ENCODE peak calls at places on chromosome 11, in six cellular contexts. K, B, D, H, Z and U are unnamed samples. For H3K4me1, the result is how much of the 10 kb centered on the place peaks cover.

GRCh38 chr11:106503901-106504300 is 426.4 kb downstream of the AASDHPPT start:
- DNase-seq in K (no peak), D (no peak), Z (no peak), H (no peak), B (no peak), U (no peak)

GRCh38 chr11:96035031-96035743 is 111.3 kb upstream of the MTMR2 start:
- DNase-seq in Z (no peak), B (no peak), K (no peak), D (no peak), H (no peak), U (no peak)

GRCh38 chr11:118263694-118264567 is at the start of gene MPZL2:
- DNase-seq in H (no peak), Z (peak), B (peak), K (peak), D (no peak), U (peak)

GRCh38 chr11:121654506-121655480 is 202.0 kb upstream of the SORL1-AS1 start:
- DNase-seq in B (no peak), D (no peak), K (no peak), H (peak), Z (peak), U (no peak)

GRCh38 chr11:119493712-119494111 is 70.7 kb upstream of the THY1 start:
- DNase-seq in Z (no peak), H (peak), D (no peak), B (no peak), K (peak), U (peak)

GRCh38 chr11:15101072-15101701 is 13.5 kb upstream of the INSC start:
- DNase-seq in K (peak), Z (peak), D (peak), B (peak), H (peak), U (peak)

GRCh38 chr11:120929664-120930154 is 94.2 kb upstream of the TBCEL start:
- DNase-seq in K (peak), H (peak), Z (peak), D (no peak), B (peak), U (peak)

GRCh38 chr11:82855616-82856015 is 44.6 kb downstream of the PRCP start:
- DNase-seq in K (no peak), Z (no peak), H (no peak), B (no peak), D (no peak), U (no peak)

GRCh38 chr11:13384837-13385417 is 78.1 kb downstream of the BTBD10 start:
- DNase-seq in Z (no peak), D (peak), K (peak), B (peak), H (peak), U (peak)

GRCh38 chr11:118645066-118645715 is 34.3 kb downstream of the TREH start:
- DNase-seq in K (no peak), Z (no peak), B (no peak), D (no peak), H (no peak), U (no peak)

GRCh38 chr11:19102521-19102900 is 14.5 kb upstream of the ZDHHC13 start:
- DNase-seq in Z (no peak), H (no peak), K (peak), D (no peak), B (no peak), U (peak)

GRCh38 chr11:133950874-133951483 is 5.8 kb downstream of the IGSF9B start:
- DNase-seq in Z (no peak), D (no peak), H (no peak), B (peak), K (no peak), U (no peak)

GRCh38 chr11:131893988-131894387 is 523.6 kb downstream of the NTM start:
- DNase-seq in Z (no peak), K (no peak), B (no peak), H (no peak), D (no peak), U (no peak)

GRCh38 chr11:94876645-94877445 is 96.5 kb downstream of the CWC15 start:
- DNase-seq in B (peak), K (peak), H (peak), Z (peak), D (peak), U (peak)

GRCh38 chr11:45852712-45853101 is 5.4 kb downstream of the CRY2 start:
- DNase-seq in B (peak), H (no peak), K (no peak), Z (no peak), D (no peak), U (no peak)

GRCh38 chr11:114135737-114136151 is 76.2 kb downstream of the ZBTB16 start:
- DNase-seq in K (no peak), D (no peak), B (no peak), Z (no peak), H (no peak), U (no peak)

GRCh38 chr11:17734418-17734911 is at the start of gene KCNC1:
- DNase-seq in K (no peak), B (no peak), D (no peak), Z (no peak), H (peak), U (peak)

GRCh38 chr11:60500276-60500935 is 7.8 kb downstream of the MS4A12 start:
- DNase-seq in H (no peak), D (no peak), K (peak), Z (no peak), B (no peak), U (no peak)

GRCh38 chr11:124174001-124174400 is 9.1 kb upstream of the OR10D3 start:
- DNase-seq in Z (no peak), K (no peak), B (no peak), D (peak), H (peak), U (no peak)

GRCh38 chr11:82631722-82632630 is 101.7 kb downstream of the FAM181B start:
- DNase-seq in D (no peak), K (no peak), Z (no peak), B (no peak), H (peak), U (no peak)

GRCh38 chr11:21421930-21422329 is 752.5 kb downstream of the NELL1 start:
- DNase-seq in K (no peak), H (no peak), B (no peak), D (no peak), Z (no peak), U (no peak)

GRCh38 chr11:72829884-72830533 is 15.8 kb downstream of the ATG16L2 start:
- DNase-seq in K (no peak), B (no peak), D (no peak), H (no peak), Z (no peak), U (no peak)

GRCh38 chr11:2366271-2366670 is 10.8 kb upstream of the CD81 start:
- DNase-seq in H (no peak), K (no peak), Z (no peak), D (no peak), B (no peak), U (no peak)

GRCh38 chr11:121566279-121567168 is 113.8 kb upstream of the SORL1-AS1 start:
- DNase-seq in D (no peak), Z (no peak), H (no peak), K (no peak), B (no peak), U (no peak)

GRCh38 chr11:8086001-8086479 is 5.0 kb downstream of the TUB start:
- DNase-seq in D (no peak), K (no peak), H (peak), B (peak), Z (no peak), U (no peak)

GRCh38 chr11:96339704-96340554 is 3.1 kb downstream of the MAML2 start:
- DNase-seq in Z (no peak), B (no peak), D (no peak), K (no peak), H (peak), U (no peak)

GRCh38 chr11:74570266-74571061 is 21.9 kb upstream of the POLD3 start:
- DNase-seq in K (peak), B (peak), H (peak), Z (peak), D (peak), U (peak)

GRCh38 chr11:114358711-114359110 is 41.6 kb downstream of the C11orf71 start:
- DNase-seq in Z (no peak), K (no peak), B (no peak), H (peak), D (no peak), U (no peak)

GRCh38 chr11:92632510-92632909 is 336.9 kb upstream of the MTNR1B start:
- DNase-seq in K (no peak), D (no peak), Z (no peak), B (no peak), H (no peak), U (no peak)

GRCh38 chr11:119727523-119728081 is 1.4 kb downstream of the NECTIN1 start:
- DNase-seq in B (no peak), D (peak), K (peak), Z (peak), H (no peak), U (peak)

GRCh38 chr11:8709002-8709672 is 26.5 kb downstream of the RPL27A start:
- DNase-seq in K (no peak), B (peak), D (peak), Z (peak), H (peak), U (peak)

GRCh38 chr11:128828350-128828749 is 38.7 kb downstream of the KCNJ1 start:
- DNase-seq in B (no peak), D (no peak), Z (no peak), H (peak), K (no peak), U (no peak)

GRCh38 chr11:128860571-128861361 is 6.3 kb downstream of the KCNJ1 start:
- DNase-seq in K (no peak), H (peak), D (peak), Z (no peak), B (no peak), U (no peak)

GRCh38 chr11:115616941-115617340 is 112.7 kb upstream of the CADM1 start:
- DNase-seq in K (no peak), B (peak), Z (no peak), H (peak), D (no peak), U (peak)

GRCh38 chr11:97389270-97389669 is 999.5 kb downstream of the JRKL start:
- DNase-seq in Z (no peak), B (no peak), D (no peak), K (no peak), H (no peak), U (no peak)

GRCh38 chr11:123061403-123062157 is at the start of gene HSPA8:
- DNase-seq in H (peak), B (peak), K (peak), D (no peak), Z (peak), U (peak)

GRCh38 chr11:8375932-8376331 is 112.3 kb upstream of the LMO1 start:
- DNase-seq in H (no peak), K (no peak), D (no peak), B (no peak), Z (no peak), U (no peak)

GRCh38 chr11:58525037-58525614 is 17.2 kb upstream of the OR5B21 start:
- DNase-seq in D (no peak), H (no peak), K (peak), B (no peak), Z (no peak), U (peak)
- H3K4me1 ChIP-seq in D (under half), H (under half), K (under half), B (under half), Z (under half), U (under half)

GRCh38 chr11:57647368-57647767 is 2.3 kb downstream of the YPEL4 start:
- DNase-seq in D (no peak), K (no peak), Z (no peak), H (no peak), B (no peak), U (no peak)

GRCh38 chr11:57646756-57647303 is 2.9 kb downstream of the YPEL4 start:
- DNase-seq in Z (no peak), H (no peak), D (no peak), K (no peak), B (no peak), U (no peak)

GRCh38 chr11:57649826-57650738 is at the start of gene YPEL4:
- DNase-seq in H (peak), K (peak), D (peak), Z (no peak), B (peak), U (no peak)

GRCh38 chr11:57648791-57649735 is 649 bp downstream of the YPEL4 start:
- DNase-seq in B (no peak), K (no peak), H (no peak), D (peak), Z (no peak), U (no peak)

DNA sequence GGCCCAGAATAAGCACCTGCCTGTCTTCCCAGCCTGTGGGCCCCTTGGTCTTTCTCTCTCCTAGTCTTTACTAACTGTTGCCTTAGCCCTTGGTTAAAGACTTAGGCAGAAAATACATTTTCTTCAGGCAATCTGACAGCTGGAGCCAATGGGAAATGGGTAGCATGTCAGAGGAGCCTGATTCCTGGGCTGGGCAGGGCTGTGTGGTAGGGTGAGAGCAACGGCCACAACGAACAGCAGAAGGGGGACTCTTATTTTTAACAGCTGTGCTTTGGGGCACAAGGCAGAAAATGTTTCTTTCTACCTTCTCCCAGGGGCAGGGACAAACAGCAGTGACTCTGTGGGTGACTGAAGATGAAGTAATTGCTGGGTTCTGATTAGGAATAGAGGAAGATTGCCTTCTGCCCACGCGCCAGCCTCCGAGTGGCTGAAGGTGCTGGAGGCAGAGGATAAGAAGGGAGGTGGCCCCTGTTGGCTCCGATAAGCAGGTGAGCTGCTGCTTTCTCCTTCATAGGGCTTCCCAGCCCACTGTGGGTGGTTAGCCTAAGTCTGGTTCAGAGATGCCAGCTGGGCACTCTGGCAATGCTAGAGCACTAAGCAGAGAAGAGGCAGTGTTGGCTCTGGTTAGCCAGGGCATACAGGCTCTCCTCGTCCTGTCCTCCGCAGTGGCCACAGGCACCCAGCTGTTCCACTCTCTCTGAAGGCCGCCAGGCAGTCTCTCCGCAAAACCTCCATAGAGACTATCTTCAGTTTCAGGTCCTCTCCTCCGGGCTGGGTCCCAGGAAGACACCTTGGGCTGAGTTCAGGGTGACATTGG is 1.5 kb downstream of the YPEL4 start:
- DNase-seq in H (no peak), K (no peak), D (peak), B (no peak), Z (no peak), U (no peak)
- H3K4me1 ChIP-seq in H (under half), K (under half), D (under half), B (half or more), Z (under half), U (under half)

DNA sequence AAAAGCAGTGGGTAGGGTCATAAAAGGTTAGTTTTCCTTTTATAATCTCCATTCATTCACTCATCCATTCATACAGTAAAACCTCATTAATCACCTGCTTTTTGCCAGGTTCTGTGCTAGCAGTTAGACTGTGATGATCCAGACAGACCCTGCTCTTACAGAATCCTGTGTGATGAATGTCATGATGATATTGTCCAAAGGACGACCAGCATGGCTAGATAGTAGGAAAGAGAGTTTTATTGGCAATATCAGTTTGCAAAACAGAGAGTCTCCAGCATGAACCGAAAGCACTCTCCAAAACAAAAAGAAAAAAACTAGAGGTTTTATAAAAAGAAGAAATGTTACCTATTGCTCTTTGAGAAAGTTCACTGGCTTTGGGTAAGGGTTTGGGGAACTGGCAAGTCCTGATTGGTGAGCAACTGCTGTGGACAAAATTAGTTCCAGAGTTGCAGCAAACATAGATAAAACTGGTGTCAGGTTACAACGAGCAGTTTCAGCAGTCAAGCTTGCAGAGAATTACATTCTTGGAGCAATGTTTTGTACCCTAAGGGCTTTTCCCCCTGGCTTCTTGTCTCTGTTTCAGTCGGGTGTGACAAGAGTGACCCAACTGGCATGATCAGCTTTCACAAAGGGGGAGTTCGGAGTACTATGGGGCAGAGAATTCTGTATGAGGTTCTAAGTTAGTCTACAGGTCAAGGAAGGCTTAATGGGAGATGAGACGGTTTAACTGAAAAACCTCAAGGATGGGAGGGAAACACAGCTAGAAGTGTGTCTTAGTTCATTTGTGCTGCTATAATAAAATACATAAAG is 58.3 kb downstream of the HSD17B12 start:
- DNase-seq in K (no peak), B (peak), H (peak), D (peak), Z (no peak), U (peak)
- H3K4me1 ChIP-seq in K (under half), B (under half), H (under half), D (under half), Z (under half), U (under half)

DNA sequence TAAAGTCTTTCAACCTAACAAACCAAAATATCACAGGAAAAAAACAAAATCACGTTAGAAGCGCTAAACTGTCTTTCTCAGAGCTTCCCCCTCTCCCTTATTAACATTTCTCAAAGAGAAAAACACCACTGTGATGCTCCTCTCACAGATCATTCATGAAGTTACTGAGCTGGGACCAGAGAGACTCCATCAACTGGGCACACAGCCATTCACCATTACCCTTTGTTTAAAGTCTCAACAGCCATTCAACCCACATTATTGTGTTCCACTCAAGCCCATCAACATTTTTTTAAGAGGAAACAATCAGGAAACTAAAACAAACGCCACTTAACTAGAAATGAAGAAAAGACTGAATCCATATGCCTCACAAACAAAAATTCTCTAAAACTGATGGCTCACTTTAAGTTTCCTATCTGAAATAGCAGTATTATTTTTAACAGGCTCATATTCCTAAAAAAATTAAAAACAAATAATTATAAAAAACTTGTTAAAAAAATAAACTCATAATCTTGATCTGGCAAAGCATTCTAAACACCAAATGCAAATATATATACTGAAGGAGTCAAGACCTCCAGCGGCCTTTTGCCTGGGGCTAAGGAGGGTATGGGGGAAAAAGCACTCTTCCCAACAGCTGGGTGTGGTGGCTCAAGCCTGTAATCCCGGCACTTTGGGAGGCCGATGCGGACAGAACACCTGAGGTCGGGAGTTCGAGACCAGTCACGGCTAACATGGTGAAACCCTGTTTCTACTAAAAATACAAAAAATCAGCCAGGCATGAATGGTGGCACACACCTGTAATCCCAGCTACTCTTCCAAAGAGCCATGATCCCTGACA is 14.0 kb downstream of the CELF1 start:
- DNase-seq in B (no peak), Z (no peak), K (no peak), D (peak), H (no peak), U (no peak)
- H3K4me1 ChIP-seq in B (half or more), Z (under half), K (under half), D (under half), H (under half), U (under half)

GRCh38 chr11:76666408-76666807 is 4.1 kb downstream of the LRRC32 start:
- DNase-seq in Z (no peak), H (peak), K (no peak), B (peak), D (peak), U (no peak)

GRCh38 chr11:76667271-76667818 is 3.2 kb downstream of the LRRC32 start:
- DNase-seq in Z (no peak), K (no peak), B (no peak), H (no peak), D (no peak), U (no peak)

GRCh38 chr11:76668362-76669155 is 2.0 kb downstream of the LRRC32 start:
- DNase-seq in H (no peak), Z (no peak), K (no peak), B (no peak), D (no peak), U (no peak)

GRCh38 chr11:76666830-76667229 is 3.7 kb downstream of the LRRC32 start:
- DNase-seq in Z (no peak), D (no peak), B (no peak), K (no peak), H (no peak), U (no peak)

GRCh38 chr11:76667856-76668255 is 2.7 kb downstream of the LRRC32 start:
- DNase-seq in H (no peak), D (no peak), B (no peak), Z (no peak), K (no peak), U (no peak)
- H3K4me1 ChIP-seq in H (under half), D (under half), B (half or more), Z (under half), K (under half), U (under half)

DNA sequence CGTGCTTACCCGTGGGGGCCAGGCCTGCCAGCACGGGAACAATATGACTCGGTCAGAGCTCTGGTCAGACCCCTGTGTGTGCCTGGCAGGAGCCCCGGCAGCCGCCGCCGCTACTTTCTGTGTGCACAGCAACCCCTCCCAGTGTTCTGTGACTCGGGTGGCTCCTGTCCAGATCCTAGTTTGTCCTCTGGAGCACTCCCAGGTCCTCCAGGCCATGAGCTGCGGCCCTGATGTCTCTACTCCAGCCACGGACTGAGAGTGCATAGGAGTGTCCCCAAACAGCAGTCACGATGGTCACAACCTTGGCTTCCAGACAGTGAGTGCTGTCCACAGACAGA is 3.2 kb downstream of the NDUFS8 start:
- DNase-seq in D (no peak), K (no peak), B (peak), H (no peak), Z (no peak), U (peak)
- H3K4me1 ChIP-seq in D (under half), K (under half), B (half or more), H (under half), Z (under half), U (half or more)